ENCODE peak calls at places on chromosomes 13 and 19, in four cellular contexts. Z, V, I and X are unnamed samples.

GRCh38 chr19:33054623-33055022 is 10.1 kb downstream of the RHPN2 start:
- DNase-seq in I (no peak), V (no peak), Z (no peak), X (no peak)

GRCh38 chr13:100124265-100124664 is 35.4 kb downstream of the PCCA start:
- DNase-seq in Z (no peak), I (no peak), V (no peak), X (peak)

GRCh38 chr19:41225238-41226052 is 6.4 kb downstream of the AXL start:
- DNase-seq in Z (no peak), I (peak), V (no peak), X (peak)

GRCh38 chr19:2333807-2334211 is 5.3 kb downstream of the SPPL2B start:
- DNase-seq in Z (no peak), I (no peak), V (no peak), X (peak)

GRCh38 chr19:38395381-38396127 is 7.1 kb downstream of the SPRED3 start:
- DNase-seq in V (no peak), I (no peak), Z (no peak), X (no peak)

GRCh38 chr13:82817133-82817532 is 1065.1 kb downstream of the SLITRK1 start:
- DNase-seq in Z (no peak), I (no peak), V (no peak), X (no peak)

GRCh38 chr19:32351807-32352630 is 6.6 kb downstream of the ZNF507 start:
- DNase-seq in Z (no peak), I (no peak), V (no peak), X (peak)

GRCh38 chr13:23949200-23949599 is 51.9 kb upstream of the C1QTNF9B start:
- DNase-seq in Z (no peak), I (no peak), V (no peak), X (no peak)

GRCh38 chr19:41930926-41931592 is 2.8 kb upstream of the ERFL start:
- DNase-seq in V (peak), I (no peak), Z (no peak), X (peak)

GRCh38 chr13:97468331-97468730 is 34.4 kb downstream of the RAP2A start:
- DNase-seq in V (no peak), I (no peak), Z (no peak), X (no peak)

GRCh38 chr19:2015611-2015950 is at the start of gene BTBD2:
- DNase-seq in Z (peak), V (peak), I (peak), X (peak)

GRCh38 chr19:3850320-3850972 is 18.4 kb downstream of the ZFR2 start:
- DNase-seq in V (no peak), I (no peak), Z (no peak), X (no peak)

GRCh38 chr19:41853768-41854167 is 6.3 kb upstream of the RPS19 start:
- DNase-seq in I (no peak), V (no peak), Z (no peak), X (no peak)

GRCh38 chr13:57632276-57633140 is 964 bp downstream of the PCDH17 start:
- DNase-seq in I (peak), V (no peak), Z (no peak), X (no peak)

GRCh38 chr19:35078807-35079206 is 36.8 kb upstream of the FXYD3 start:
- DNase-seq in V (no peak), Z (no peak), I (no peak), X (no peak)

GRCh38 chr13:41107584-41108014 is 25.0 kb downstream of the KBTBD6 start:
- DNase-seq in Z (no peak), V (no peak), I (no peak), X (no peak)

GRCh38 chr13:79508224-79508961 is 27.4 kb downstream of the NDFIP2 start:
- DNase-seq in Z (no peak), I (no peak), V (no peak), X (no peak)

GRCh38 chr19:920051-920857 is 3.1 kb downstream of the KISS1R start:
- DNase-seq in I (no peak), V (no peak), Z (peak), X (peak)

GRCh38 chr13:94233401-94233800 is 246.1 kb downstream of the DCT start:
- DNase-seq in V (no peak), Z (no peak), I (peak), X (no peak)

GRCh38 chr13:104426435-104426834 is 1360.2 kb upstream of the SLC10A2 start:
- DNase-seq in V (no peak), Z (no peak), I (no peak), X (no peak)

GRCh38 chr19:3440082-3440481 is 40.2 kb downstream of the SMIM24 start:
- DNase-seq in I (no peak), Z (peak), V (peak), X (peak)

GRCh38 chr19:4577020-4577782 is 17.7 kb upstream of the SEMA6B start:
- DNase-seq in Z (no peak), I (no peak), V (no peak), X (no peak)

GRCh38 chr13:60095300-60095699 is 68.4 kb downstream of the DIAPH3 start:
- DNase-seq in Z (no peak), V (no peak), I (no peak), X (no peak)

GRCh38 chr19:1577929-1578618 is 9.9 kb upstream of the MEX3D start:
- DNase-seq in V (no peak), Z (no peak), I (no peak), X (no peak)

GRCh38 chr13:51846756-51847155 is 1.8 kb upstream of the TMEM272 start:
- DNase-seq in V (no peak), Z (no peak), I (no peak), X (no peak)

GRCh38 chr13:50015263-50015662 is at the start of gene KCNRG:
- DNase-seq in V (no peak), Z (no peak), I (no peak), X (no peak)

GRCh38 chr19:33427801-33428626 is 54.5 kb downstream of the CEBPG start:
- DNase-seq in I (no peak), V (no peak), Z (no peak), X (no peak)

GRCh38 chr19:16831531-16831930 is 2.3 kb downstream of the SIN3B start:
- DNase-seq in I (no peak), Z (no peak), V (no peak), X (no peak)

GRCh38 chr13:108313382-108313781 is 43.9 kb downstream of the TNFSF13B start:
- DNase-seq in Z (no peak), I (no peak), V (no peak), X (no peak)

GRCh38 chr13:105806335-105806920 is 729.0 kb downstream of the EFNB2 start:
- DNase-seq in V (no peak), I (no peak), Z (no peak), X (no peak)

GRCh38 chr13:114222461-114222968 is 12.2 kb upstream of the CDC16 start:
- DNase-seq in I (no peak), Z (no peak), V (no peak), X (peak)

GRCh38 chr13:101140087-101140770 is 276.1 kb downstream of the NALCN start:
- DNase-seq in V (no peak), Z (no peak), I (no peak), X (no peak)

GRCh38 chr13:25306671-25307464 is 5.4 kb downstream of the NUP58 start:
- DNase-seq in I (no peak), Z (no peak), V (no peak), X (no peak)

GRCh38 chr13:50594276-50594970 is 249.1 kb downstream of the DLEU7 start:
- DNase-seq in Z (no peak), I (no peak), V (peak), X (peak)

GRCh38 chr13:91017669-91018053 is 329.8 kb upstream of the MIR17HG start:
- DNase-seq in Z (no peak), I (no peak), V (no peak), X (peak)

GRCh38 chr13:113526466-113527220 is 36.1 kb upstream of the DCUN1D2 start:
- DNase-seq in V (peak), Z (no peak), I (no peak), X (no peak)

GRCh38 chr13:99967884-99968520 is 3.6 kb downstream of the ZIC5 start:
- DNase-seq in Z (no peak), I (no peak), V (no peak), X (no peak)